ENCODE peak calls at places on chromosomes 7 and 10, in ten cellular contexts. D is nephron progenitor cell; S is iPS DF 19.7; Y is A549; Q is AG20443; W is activated gamma-delta T cell; J is EL; R is stomach; F is naive thymus-derived CD8-positive, alpha-beta T cell; E is RPMI8226. X is an unnamed sample.

GRCh38 chr10:108521827-108522503 is 1357.5 kb upstream of the SORCS1 start:
- DNase-seq in D (no peak), S (no peak), Y (no peak), Q (no peak), W (no peak), J (no peak), R (no peak), F (no peak), E (no peak), X (no peak)

GRCh38 chr7:90999989-91000979 is 263.9 kb upstream of the FZD1 start:
- DNase-seq in D (no peak), S (no peak), Y (no peak), Q (peak), W (no peak), J (peak), R (no peak), F (no peak), E (no peak), X (no peak)

GRCh38 chr7:20828947-20829346 is 42.3 kb upstream of the SP8 start:
- DNase-seq in D (no peak), S (no peak), Y (no peak), Q (no peak), W (no peak), J (no peak), R (no peak), F (no peak), E (no peak), X (peak)

GRCh38 chr10:1180836-1181235 is 124.7 kb downstream of the WDR37 start:
- DNase-seq in D (no peak), S (no peak), Y (no peak), Q (no peak), W (no peak), J (no peak), R (no peak), F (no peak), E (peak), X (no peak)

GRCh38 chr10:87541114-87541513 is 36.4 kb downstream of the MINPP1 start:
- DNase-seq in D (no peak), S (no peak), Y (peak), Q (no peak), W (no peak), J (peak), R (no peak), F (no peak), E (no peak), X (no peak)

GRCh38 chr7:140200102-140200989 is 23.6 kb upstream of the KDM7A start:
- DNase-seq in D (no peak), S (no peak), Y (peak), Q (peak), W (no peak), J (peak), R (peak), F (no peak), E (no peak), X (peak)

GRCh38 chr10:101241840-101242707 is 12.8 kb upstream of the LBX1 start:
- DNase-seq in D (no peak), S (no peak), Y (no peak), Q (peak), W (no peak), J (no peak), R (no peak), F (no peak), E (no peak), X (no peak)

GRCh38 chr7:151754142-151754590 is 122.7 kb downstream of the PRKAG2 start:
- DNase-seq in D (peak), S (peak), Y (peak), Q (peak), W (no peak), J (peak), R (peak), F (no peak), E (peak), X (peak)

GRCh38 chr10:84075226-84076046 is 63.9 kb upstream of the GHITM start:
- DNase-seq in D (no peak), S (no peak), Y (no peak), Q (peak), W (no peak), J (peak), R (no peak), F (no peak), E (no peak), X (no peak)

GRCh38 chr7:4747013-4747412 is 28.4 kb upstream of the AP5Z1 start:
- DNase-seq in D (no peak), S (no peak), Y (no peak), Q (no peak), W (no peak), J (no peak), R (no peak), F (no peak), E (no peak), X (no peak)

GRCh38 chr10:38103754-38104153 is 9.6 kb downstream of the ZNF37A start:
- DNase-seq in D (no peak), S (no peak), Y (no peak), Q (no peak), W (no peak), J (no peak), R (no peak), F (no peak), E (no peak), X (no peak)

GRCh38 chr10:33986515-33986914 is 652.0 kb upstream of the NRP1 start:
- DNase-seq in D (no peak), S (no peak), Y (no peak), Q (no peak), W (no peak), J (no peak), R (no peak), F (no peak), E (no peak), X (no peak)

GRCh38 chr7:109354552-109354951 is 784.9 kb downstream of the DNAJB9 start:
- DNase-seq in D (no peak), S (no peak), Y (no peak), Q (no peak), W (no peak), J (no peak), R (no peak), F (no peak), E (no peak), X (no peak)

GRCh38 chr7:28684729-28685211 is 272.5 kb downstream of the CREB5 start:
- DNase-seq in D (peak), S (no peak), Y (no peak), Q (no peak), W (no peak), J (no peak), R (no peak), F (no peak), E (no peak), X (no peak)

GRCh38 chr10:118983263-118983662 is 46.3 kb upstream of the NANOS1 start:
- DNase-seq in D (no peak), S (no peak), Y (no peak), Q (no peak), W (no peak), J (no peak), R (peak), F (no peak), E (peak), X (no peak)

GRCh38 chr10:121823993-121824463 is 103.8 kb downstream of the ATE1 start:
- DNase-seq in D (no peak), S (no peak), Y (peak), Q (peak), W (no peak), J (peak), R (no peak), F (no peak), E (peak), X (no peak)

GRCh38 chr10:59099536-59099935 is 76.9 kb upstream of the PHYHIPL start:
- DNase-seq in D (no peak), S (no peak), Y (no peak), Q (peak), W (no peak), J (no peak), R (no peak), F (no peak), E (no peak), X (peak)

GRCh38 chr10:110460111-110460809 is 37.4 kb upstream of the DUSP5 start:
- DNase-seq in D (peak), S (no peak), Y (peak), Q (peak), W (peak), J (peak), R (peak), F (no peak), E (peak), X (no peak)

GRCh38 chr7:144854839-144855424 is 19.1 kb upstream of the TPK1 start:
- DNase-seq in D (peak), S (no peak), Y (peak), Q (peak), W (no peak), J (peak), R (no peak), F (no peak), E (no peak), X (no peak)

GRCh38 chr7:43594020-43594419 is 11.1 kb downstream of the STK17A start:
- DNase-seq in D (no peak), S (no peak), Y (no peak), Q (no peak), W (no peak), J (no peak), R (no peak), F (no peak), E (no peak), X (no peak)

GRCh38 chr10:5416981-5417380 is 4.6 kb downstream of the NET1 start:
- DNase-seq in D (no peak), S (peak), Y (no peak), Q (no peak), W (no peak), J (no peak), R (no peak), F (no peak), E (no peak), X (no peak)

GRCh38 chr10:96292971-96293909 is 11.0 kb upstream of the DNTT start:
- DNase-seq in D (peak), S (no peak), Y (peak), Q (peak), W (no peak), J (peak), R (no peak), F (peak), E (peak), X (peak)

GRCh38 chr7:104650991-104651680 is 322.7 kb downstream of the LHFPL3 start:
- DNase-seq in D (no peak), S (no peak), Y (no peak), Q (no peak), W (no peak), J (no peak), R (no peak), F (no peak), E (no peak), X (no peak)

GRCh38 chr10:1043532-1043995 is 5.4 kb downstream of the IDI1 start:
- DNase-seq in D (no peak), S (no peak), Y (no peak), Q (no peak), W (no peak), J (no peak), R (no peak), F (no peak), E (no peak), X (no peak)

GRCh38 chr10:132724436-132724835 is 61.5 kb downstream of the NKX6-2 start:
- DNase-seq in D (no peak), S (no peak), Y (no peak), Q (peak), W (no peak), J (peak), R (no peak), F (no peak), E (no peak), X (no peak)

GRCh38 chr7:151251328-151251925 is 2.9 kb upstream of the SMARCD3 start:
- DNase-seq in D (no peak), S (no peak), Y (peak), Q (no peak), W (no peak), J (peak), R (peak), F (no peak), E (peak), X (peak)

GRCh38 chr7:39507866-39508551 is 58.2 kb upstream of the YAE1 start:
- DNase-seq in D (no peak), S (no peak), Y (no peak), Q (no peak), W (no peak), J (no peak), R (no peak), F (no peak), E (peak), X (no peak)

GRCh38 chr7:43825391-43825808 is 43.9 kb downstream of the MRPS24 start:
- DNase-seq in D (no peak), S (no peak), Y (no peak), Q (no peak), W (no peak), J (no peak), R (no peak), F (no peak), E (no peak), X (no peak)

GRCh38 chr7:111639894-111640293 is 77.6 kb upstream of the IMMP2L start:
- DNase-seq in D (no peak), S (no peak), Y (no peak), Q (peak), W (no peak), J (peak), R (no peak), F (no peak), E (no peak), X (no peak)

GRCh38 chr10:3192856-3193635 is 20.5 kb upstream of the PITRM1 start:
- DNase-seq in D (peak), S (no peak), Y (peak), Q (peak), W (no peak), J (peak), R (peak), F (no peak), E (peak), X (no peak)